ENCODE peak calls at places on chromosomes 5 and 9, in five cellular contexts. G is pancreas, N is ascending aorta, U is fibroblast of the aortic adventitia, M is AG04449. C is an unnamed sample.

GRCh38 chr5:179834120-179834519 is 13.4 kb downstream of the SQSTM1 start:
- DNase-seq in N (no peak), G (peak), M (no peak), U (no peak), C (no peak)

GRCh38 chr9:87674565-87675299 is 51.2 kb upstream of the CTSL start:
- DNase-seq in U (no peak), G (no peak), N (no peak), M (no peak), C (no peak)

GRCh38 chr9:120416816-120417427 is 163.0 kb downstream of the CDK5RAP2 start:
- DNase-seq in G (no peak), U (no peak), M (no peak), N (no peak), C (no peak)

GRCh38 chr9:112078432-112078831 is 96.7 kb downstream of the SUSD1 start:
- DNase-seq in N (no peak), G (no peak), U (no peak), M (no peak), C (no peak)

GRCh38 chr5:56479701-56480304 is 246.7 kb upstream of the ANKRD55 start:
- DNase-seq in U (no peak), M (no peak), N (no peak), G (no peak), C (no peak)

GRCh38 chr9:79651251-79651795 is 79.6 kb downstream of the TLE4 start:
- DNase-seq in N (no peak), M (no peak), U (no peak), G (no peak), C (no peak)

GRCh38 chr9:86460211-86461002 is 106.2 kb upstream of the TUT7 start:
- DNase-seq in M (no peak), G (no peak), U (peak), N (no peak), C (no peak)

GRCh38 chr9:84296146-84296843 is 44.3 kb downstream of the SLC28A3 start:
- DNase-seq in N (no peak), U (peak), G (no peak), M (peak), C (no peak)

GRCh38 chr9:79611091-79611614 is 39.4 kb downstream of the TLE4 start:
- DNase-seq in N (no peak), M (peak), G (no peak), U (peak), C (peak)

GRCh38 chr5:180823938-180824629 is 21.5 kb upstream of the MGAT1 start:
- DNase-seq in U (no peak), N (no peak), G (no peak), M (no peak), C (no peak)

GRCh38 chr5:172564883-172565282 is 76.2 kb upstream of the NEURL1B start:
- DNase-seq in M (no peak), N (no peak), U (no peak), G (no peak), C (no peak)

GRCh38 chr9:84667571-84668203 is 1.8 kb upstream of the NTRK2 start:
- DNase-seq in N (no peak), G (no peak), U (peak), M (no peak), C (no peak)

GRCh38 chr9:124394167-124394566 is 21.1 kb downstream of the PSMB7 start:
- DNase-seq in U (no peak), G (no peak), N (no peak), M (no peak), C (no peak)

GRCh38 chr5:80159133-80159815 is 96.6 kb downstream of the SERINC5 start:
- DNase-seq in N (no peak), M (no peak), G (no peak), U (no peak), C (no peak)

GRCh38 chr5:85921590-85921989 is 696.2 kb upstream of the COX7C start:
- DNase-seq in M (no peak), U (no peak), G (no peak), N (no peak), C (no peak)

GRCh38 chr9:98627291-98627690 is 81.4 kb downstream of the GABBR2 start:
- DNase-seq in M (no peak), N (no peak), U (no peak), G (no peak), C (peak)

GRCh38 chr5:142972064-142972463 is 201.9 kb downstream of the ARHGAP26 start:
- DNase-seq in U (no peak), G (no peak), M (no peak), N (no peak), C (no peak)

GRCh38 chr5:136424835-136425694 is 59.7 kb upstream of the TRPC7 start:
- DNase-seq in N (peak), G (peak), U (peak), M (no peak), C (no peak)

GRCh38 chr5:177499842-177500241 is 2.4 kb upstream of the PDLIM7 start:
- DNase-seq in U (no peak), M (no peak), G (no peak), N (no peak), C (no peak)

GRCh38 chr5:170420809-170421412 is 31.7 kb upstream of the KCNMB1 start:
- DNase-seq in U (peak), N (peak), G (no peak), M (peak), C (peak)

GRCh38 chr5:114952876-114953275 is 216.8 kb downstream of the TRIM36 start:
- DNase-seq in U (no peak), N (no peak), G (no peak), M (no peak), C (no peak)

GRCh38 chr5:62418462-62419076 is 6.0 kb downstream of the IPO11 start:
- DNase-seq in N (no peak), U (no peak), G (no peak), M (no peak), C (no peak)

DNA sequence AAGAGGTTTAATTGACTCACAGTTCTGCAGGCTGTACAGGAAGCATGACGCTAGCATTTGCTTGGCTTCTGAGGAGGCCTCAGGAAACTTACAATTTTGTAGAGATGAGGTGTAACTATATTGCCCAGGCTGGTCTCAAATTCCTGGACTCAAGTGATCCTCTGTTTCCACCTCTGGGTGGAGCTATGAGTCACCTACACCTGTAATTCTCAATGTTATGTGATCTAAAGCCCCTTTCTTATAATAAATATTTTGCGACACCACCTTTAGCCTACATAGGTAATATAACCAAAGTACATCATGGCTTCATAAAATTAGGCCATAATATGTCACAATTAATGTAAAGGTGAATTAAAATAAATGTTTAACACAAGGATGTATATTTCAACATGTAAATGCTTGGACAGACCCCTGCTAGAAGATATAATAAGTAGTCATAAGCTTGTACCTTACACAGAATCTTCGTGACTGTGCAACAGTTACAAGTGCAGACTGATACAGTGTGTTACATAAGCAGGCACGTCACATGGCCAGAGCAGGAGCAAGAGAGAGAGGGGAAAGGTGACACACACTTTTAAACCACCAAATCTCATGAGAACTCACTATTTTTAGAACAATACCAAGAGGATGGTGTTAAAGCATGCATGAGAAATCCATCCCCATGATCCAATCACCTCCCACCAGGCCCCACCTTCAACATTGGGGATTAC is 29.8 kb upstream of the SPINK4 start:
- DNase-seq in G (no peak), U (no peak), M (no peak), N (no peak), C (no peak)
- TF ChIP-seq CTCF in G (no peak), U (no peak), M (no peak), N (no peak), C (no peak)

DNA sequence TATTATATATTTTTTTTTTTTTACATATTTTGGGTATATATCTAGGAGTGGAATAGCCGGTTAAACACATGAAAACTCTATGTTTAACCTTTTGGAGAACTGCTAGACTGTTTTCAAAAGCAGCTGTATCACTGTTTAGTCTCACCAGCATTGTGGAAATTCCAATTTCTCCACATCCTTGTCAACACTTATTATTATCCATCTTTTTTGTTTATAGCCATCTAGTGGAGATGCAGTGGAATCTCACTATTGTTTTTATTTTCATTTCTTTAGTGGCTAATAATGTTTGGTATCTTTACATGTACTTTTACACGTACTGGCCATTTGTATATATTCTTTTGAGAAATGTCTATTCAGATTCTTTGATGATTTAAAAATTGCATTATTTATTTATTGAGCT is 22.7 kb upstream of the CCDC180 start:
- DNase-seq in N (no peak), G (no peak), U (no peak), M (no peak), C (no peak)
- TF ChIP-seq CTCF in N (no peak), G (no peak), U (peak), M (no peak), C (peak)

DNA sequence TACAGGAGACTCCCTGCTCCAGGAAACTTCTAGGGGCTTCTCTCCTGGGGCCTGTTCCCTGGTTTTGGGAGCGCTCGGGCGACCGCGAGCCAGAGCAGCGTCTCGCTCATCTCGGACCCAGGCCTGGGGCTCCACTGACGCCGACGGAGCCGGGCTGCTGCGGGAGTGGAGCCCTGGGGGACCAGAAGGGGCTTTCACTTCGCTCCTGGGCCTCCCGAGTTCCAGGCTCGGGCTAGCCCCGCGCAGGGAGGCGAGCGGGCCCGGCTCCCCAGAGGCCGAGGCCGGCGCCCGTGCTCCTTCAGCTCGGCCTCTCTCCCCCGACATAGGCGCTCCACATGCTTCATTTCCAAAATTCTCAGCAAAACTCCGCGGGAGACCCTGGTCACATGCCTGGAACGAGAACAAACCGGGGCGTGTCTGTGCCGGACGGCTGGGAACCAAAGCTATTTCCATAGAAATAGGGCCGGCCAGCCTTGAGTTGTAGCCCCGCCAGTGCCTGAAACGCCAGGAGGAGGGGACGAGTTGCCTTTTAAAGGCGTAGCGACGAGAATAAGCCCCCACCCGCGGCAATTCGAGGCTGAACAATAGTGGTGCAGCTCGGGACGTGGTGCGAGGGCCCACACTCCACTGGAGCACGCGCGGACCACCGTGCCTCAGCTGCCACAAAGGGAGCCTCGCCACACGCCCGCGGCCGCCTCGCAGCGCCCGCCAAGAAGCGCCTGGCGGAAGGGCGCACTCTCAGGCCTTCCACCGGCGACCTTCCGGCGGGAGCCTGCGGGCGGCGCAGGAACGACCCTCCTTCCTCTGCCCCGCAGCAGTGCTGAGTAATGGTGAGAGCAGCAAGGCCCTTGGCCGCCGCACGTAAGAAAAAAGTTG is 1.1 kb upstream of the G3BP1 start:
- DNase-seq in N (peak), G (peak), U (peak), M (no peak), C (no peak)
- TF ChIP-seq CTCF in N (no peak), G (no peak), U (no peak), M (peak), C (peak)

DNA sequence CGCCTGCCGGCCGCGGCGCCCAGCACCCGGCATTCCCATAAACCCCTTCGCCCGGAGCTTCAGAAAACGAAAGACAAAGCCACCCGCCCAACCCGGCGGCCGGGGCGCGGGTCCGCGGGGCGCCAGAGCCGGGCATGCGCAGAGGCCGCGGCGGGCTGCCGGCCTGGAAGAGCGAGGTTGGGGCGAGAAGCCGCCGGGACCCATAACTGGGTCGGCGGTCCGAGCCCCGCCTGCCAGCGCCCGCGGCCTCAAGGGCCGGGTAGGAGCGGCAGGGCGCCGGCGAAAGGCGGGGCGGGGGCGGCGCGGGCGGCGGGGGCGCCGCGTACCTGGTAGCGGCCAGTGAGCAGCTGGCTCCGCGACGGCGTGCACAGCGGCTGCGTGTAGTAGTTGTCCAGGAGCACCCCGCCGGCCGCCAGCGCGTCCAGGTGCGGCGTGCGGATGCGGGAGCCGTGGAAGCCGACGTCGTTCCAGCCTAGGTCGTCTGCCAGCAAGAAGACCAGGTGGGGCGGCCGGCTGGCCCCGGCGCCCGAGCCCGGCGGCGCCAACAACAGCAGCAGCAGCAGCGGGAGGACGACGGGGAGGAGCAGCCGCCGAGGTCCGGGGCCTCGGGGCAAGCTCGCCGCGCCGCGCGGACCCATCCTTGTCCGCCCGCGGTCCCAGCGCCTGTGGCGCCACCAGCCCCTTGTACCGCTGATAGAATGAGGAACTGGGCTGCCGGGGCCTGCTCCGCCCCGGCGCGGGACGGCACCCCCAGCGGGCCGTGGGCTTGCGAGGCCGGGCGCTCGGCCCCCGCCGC is at the start of gene ARSB:
- DNase-seq in G (peak), U (peak), M (no peak), N (peak), C (no peak)
- TF ChIP-seq CTCF in G (no peak), U (peak), M (peak), N (no peak), C (peak)

GRCh38 chr9:131585375-131585774 is 40.1 kb downstream of the PRRT1B start:
- DNase-seq in N (no peak), M (no peak), U (no peak), G (no peak), C (no peak)

GRCh38 chr9:131583836-131584555 is 38.7 kb downstream of the PRRT1B start:
- DNase-seq in N (no peak), G (peak), M (no peak), U (no peak), C (no peak)

GRCh38 chr9:131583342-131583645 is 38.0 kb downstream of the PRRT1B start:
- DNase-seq in U (no peak), G (peak), M (no peak), N (no peak), C (no peak)

GRCh38 chr9:131582466-131583341 is 37.4 kb downstream of the PRRT1B start:
- DNase-seq in M (no peak), G (peak), U (no peak), N (no peak), C (no peak)

DNA sequence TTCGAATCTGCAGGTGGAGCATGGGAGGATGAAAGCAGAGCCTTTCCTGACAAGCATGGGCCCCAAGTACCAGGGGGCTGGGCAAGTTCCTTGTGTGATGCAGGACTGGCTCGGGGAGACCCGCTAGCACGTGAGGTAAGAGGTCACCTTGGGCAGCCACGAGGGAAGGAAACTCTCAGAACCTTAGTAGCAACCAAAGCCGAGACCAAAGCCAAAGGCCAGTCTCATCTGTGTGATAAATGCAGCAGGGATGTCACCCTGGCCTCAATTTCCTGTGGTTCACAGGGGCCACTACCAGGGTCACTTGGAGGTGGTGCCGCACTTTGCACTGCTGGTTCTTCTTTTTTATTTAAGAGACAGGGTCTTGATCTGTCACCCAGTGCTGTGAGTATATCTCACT is 39.5 kb downstream of the PRRT1B start:
- DNase-seq in M (no peak), U (no peak), N (no peak), G (no peak), C (no peak)
- TF ChIP-seq CTCF in M (no peak), U (no peak), N (no peak), G (no peak), C (no peak)

GRCh38 chr5:155943516-155944407 is 383.2 kb upstream of the SGCD start:
- DNase-seq in M (no peak), G (no peak), N (no peak), U (peak), C (peak)
- TF ChIP-seq CTCF in M (peak), G (peak), N (peak), U (peak), C (peak)

GRCh38 chr9:108130896-108131295 is 641.3 kb upstream of the KLF4 start:
- DNase-seq in M (no peak), U (no peak), N (no peak), G (no peak), C (no peak)

GRCh38 chr9:108119530-108120113 is 630.1 kb upstream of the KLF4 start:
- DNase-seq in M (no peak), U (no peak), G (peak), N (no peak), C (no peak)

DNA sequence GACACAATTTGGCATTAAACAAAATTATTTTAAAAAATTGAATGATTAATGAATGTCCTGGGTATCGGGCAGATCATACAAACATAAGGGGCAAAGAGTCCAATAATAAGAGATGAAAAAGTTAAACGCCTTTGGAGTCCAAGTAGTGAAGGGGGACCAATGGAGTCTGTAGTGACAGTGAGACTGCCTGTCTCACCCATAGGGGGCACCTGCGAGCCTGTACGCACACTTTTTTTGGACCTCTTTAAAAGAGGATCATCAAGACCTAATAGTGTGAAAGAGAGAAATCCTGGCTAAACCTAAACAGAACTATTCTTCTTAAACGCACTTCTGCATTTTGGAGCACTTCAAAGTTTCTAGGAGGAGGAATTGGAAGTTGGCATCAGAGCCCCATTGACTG is 636.0 kb upstream of the KLF4 start:
- DNase-seq in G (no peak), M (no peak), N (no peak), U (no peak), C (no peak)
- TF ChIP-seq CTCF in G (no peak), M (peak), N (no peak), U (peak), C (peak)

DNA sequence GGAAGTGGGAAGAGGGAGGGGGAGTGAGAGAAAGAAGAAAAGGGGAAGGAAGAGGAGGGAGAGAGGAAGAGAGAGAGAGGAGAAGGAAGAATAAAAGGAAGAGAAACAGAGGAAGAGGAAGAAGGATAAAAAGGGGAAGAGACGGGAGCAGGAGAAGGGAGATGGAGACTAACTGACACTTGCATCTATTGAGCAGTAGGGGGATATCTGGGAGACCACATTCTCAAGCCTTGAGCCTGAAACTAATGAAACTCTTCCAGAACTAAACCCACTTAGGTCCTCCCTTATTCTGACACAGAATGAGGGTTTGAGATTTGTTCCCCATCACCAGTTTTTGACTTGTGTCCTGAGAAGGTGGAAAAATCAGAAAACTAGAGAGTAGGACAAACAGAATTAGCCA is 533.3 kb downstream of the CDH12 start:
- DNase-seq in G (no peak), N (no peak), M (no peak), U (no peak), C (no peak)
- TF ChIP-seq CTCF in G (no peak), N (no peak), M (no peak), U (no peak), C (peak)

GRCh38 chr9:26670052-26670640 is 222.5 kb downstream of the CAAP1 start:
- DNase-seq in G (no peak), M (no peak), N (no peak), U (no peak), C (no peak)
- TF ChIP-seq CTCF in G (no peak), M (no peak), N (no peak), U (no peak), C (no peak)

GRCh38 chr5:176383961-176384360 is 4.4 kb downstream of the NOP16 start:
- DNase-seq in N (no peak), G (no peak), U (no peak), M (no peak), C (no peak)
- TF ChIP-seq CTCF in N (no peak), G (no peak), U (no peak), M (no peak), C (no peak)

C was measured in retinal pigment epithelial cell.